ENCODE peak calls at places on chromosome 22, in five cellular contexts. Z is mammary epithelial cell, U is Karpas-422, V is GM23248, T is HCT116. L is an unnamed sample.

GRCh38 chr22:27370987-27371386 is 430.6 kb downstream of the MN1 start:
- DNase-seq in U (no peak), Z (no peak), T (no peak), V (no peak), L (no peak)

GRCh38 chr22:29231971-29232959 is 26.6 kb downstream of the EMID1 start:
- DNase-seq in V (no peak), T (no peak), Z (no peak), U (no peak), L (no peak)

GRCh38 chr22:50173221-50173982 is 2.9 kb downstream of the PANX2 start:
- DNase-seq in Z (no peak), T (no peak), V (no peak), U (peak; percentile 76), L (no peak)

GRCh38 chr22:37212174-37212906 is at the start of gene SSTR3:
- DNase-seq in V (peak; percentile 52), Z (no peak), T (no peak), U (no peak), L (peak; percentile 25)

GRCh38 chr22:20859615-20860014 is 808 bp downstream of the SNAP29 start:
- DNase-seq in T (no peak), V (peak; percentile 7), U (no peak), Z (no peak), L (no peak)

GRCh38 chr22:21074092-21074715 is 28.5 kb downstream of the LRRC74B start:
- DNase-seq in V (peak; percentile 96), U (no peak), T (peak; percentile 4), Z (peak; percentile 77), L (peak; percentile 50)

GRCh38 chr22:27111796-27112195 is 454.4 kb downstream of the MIAT start:
- DNase-seq in Z (no peak), T (no peak), U (no peak), V (no peak), L (peak; percentile 69)

GRCh38 chr22:48240165-48240934 is 1477.9 kb downstream of the TBC1D22A start:
- DNase-seq in T (no peak), Z (no peak), V (no peak), U (no peak), L (no peak)

GRCh38 chr22:21876486-21877176 is 9.2 kb upstream of the MAPK1 start:
- DNase-seq in U (peak; percentile 50), Z (peak; percentile 70), V (peak; percentile 85), T (no peak), L (peak; percentile 89)

GRCh38 chr22:49133541-49133940 is 694.1 kb downstream of the BRD1 start:
- DNase-seq in U (no peak), V (no peak), T (no peak), Z (no peak), L (no peak)

DNA sequence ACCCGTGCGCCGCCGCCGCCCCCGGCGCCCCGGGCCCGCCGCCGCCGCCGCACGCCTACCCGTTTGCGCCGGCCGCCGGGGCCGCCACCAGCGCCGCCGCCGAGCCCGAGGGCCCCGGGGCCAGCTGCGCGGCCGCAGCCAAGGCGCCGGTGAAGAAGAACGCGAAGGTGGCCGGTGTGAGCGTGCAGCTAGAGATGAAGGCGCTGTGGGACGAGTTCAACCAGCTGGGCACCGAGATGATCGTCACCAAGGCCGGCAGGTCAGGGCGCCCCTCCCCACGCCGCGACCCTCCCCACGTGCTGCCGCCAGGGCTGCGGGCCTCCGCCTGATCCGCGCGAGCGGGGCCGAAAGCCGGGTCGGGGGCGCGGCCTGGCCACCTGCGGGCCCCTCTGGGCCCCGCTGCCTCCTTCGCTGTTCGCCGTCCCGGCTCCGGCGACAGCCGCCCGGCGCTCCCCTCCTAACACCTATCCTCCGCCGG is 483 bp downstream of the TBX1 start:
- DNase-seq in V (peak; percentile 50), U (no peak), T (no peak), Z (no peak), L (no peak)
- H2AFZ ChIP-seq in V (no peak overlapping the region), U (no peak overlapping the region), T (no peak overlapping the region), Z (no peak overlapping the region), L (no peak overlapping the region)

GRCh38 chr22:42646569-42647525 is 2.3 kb downstream of the CYB5R3 start:
- DNase-seq in U (no peak), Z (no peak), V (peak; percentile 67), T (no peak), L (no peak)

GRCh38 chr22:42645938-42646568 is 3.1 kb downstream of the CYB5R3 start:
- DNase-seq in V (peak; percentile 31), Z (no peak), U (no peak), T (no peak), L (no peak)

GRCh38 chr22:42649261-42650056 is at the start of gene CYB5R3:
- DNase-seq in T (peak; percentile 42), Z (peak; percentile 82), V (peak; percentile 95), U (peak; percentile 93), L (peak; percentile 80)

GRCh38 chr22:42648368-42649260 is 578 bp downstream of the CYB5R3 start:
- DNase-seq in V (peak; percentile 80), Z (peak; percentile 51), T (no peak), U (peak; percentile 69), L (peak; percentile 65)

DNA sequence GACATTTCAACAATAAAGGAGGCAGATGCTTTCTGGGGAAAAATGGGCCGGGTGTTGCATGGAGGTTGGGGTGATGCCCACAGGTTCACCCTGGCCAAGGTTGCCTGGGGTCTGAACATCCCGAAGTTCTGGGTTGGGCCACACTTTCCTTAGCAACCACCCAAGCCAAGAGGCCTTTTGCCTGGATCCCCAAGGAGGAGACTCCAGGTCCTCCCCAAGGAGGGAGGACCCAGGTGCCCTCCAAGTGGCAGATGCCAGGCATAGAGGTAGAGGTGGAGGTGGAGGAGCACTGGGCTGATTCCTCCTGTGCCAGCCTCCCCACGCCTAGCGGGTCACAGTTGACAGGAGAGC is 1.2 kb downstream of the CYB5R3 start:
- DNase-seq in U (no peak), V (no peak), Z (no peak), T (no peak), L (no peak)
- H3K27ac ChIP-seq in U (no peak overlapping the region), V (peak overlapping the region; percentile 94), Z (peak overlapping the region; percentile 81), T (no peak overlapping the region), L (peak overlapping the region; percentile 94)

GRCh38 chr22:24686280-24686679 is 83.3 kb downstream of the GGT1 start:
- DNase-seq in Z (no peak), V (no peak), U (no peak), T (no peak), L (no peak)

GRCh38 chr22:24693359-24693758 is 81.2 kb downstream of the PIWIL3 start:
- DNase-seq in T (no peak), Z (no peak), U (no peak), V (no peak), L (peak; percentile 28)

GRCh38 chr22:24683671-24684070 is 80.7 kb downstream of the GGT1 start:
- DNase-seq in U (no peak), V (peak; percentile 63), Z (no peak), T (no peak), L (peak; percentile 91)

GRCh38 chr22:24685804-24686203 is 82.8 kb downstream of the GGT1 start:
- DNase-seq in Z (no peak), U (no peak), T (no peak), V (peak; percentile 4), L (peak; percentile 4)

DNA sequence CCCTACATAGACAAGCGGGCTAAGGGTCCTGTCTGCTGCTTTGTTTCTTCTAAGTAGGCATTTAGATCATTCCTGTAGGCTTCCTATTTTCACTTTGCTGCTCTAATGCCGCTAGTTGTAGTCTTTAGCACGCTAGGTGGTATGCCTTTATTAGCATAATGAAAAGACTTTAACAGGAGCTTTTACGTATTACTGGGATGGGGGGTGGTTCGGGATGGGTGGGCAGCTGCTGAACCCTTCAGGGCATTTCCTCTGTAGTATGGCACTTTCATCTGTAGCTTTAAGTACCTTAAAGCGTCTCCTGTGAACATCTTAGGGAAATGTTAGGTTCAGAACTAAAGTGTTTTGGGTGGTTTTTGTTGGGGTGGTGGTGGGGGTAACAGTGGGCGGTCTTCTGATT is 85.3 kb downstream of the GGT1 start:
- DNase-seq in T (no peak), U (no peak), V (no peak), Z (no peak), L (no peak)
- H2AFZ ChIP-seq in T (no peak overlapping the region), U (no peak overlapping the region), V (no peak overlapping the region), Z (no peak overlapping the region), L (no peak overlapping the region)

DNA sequence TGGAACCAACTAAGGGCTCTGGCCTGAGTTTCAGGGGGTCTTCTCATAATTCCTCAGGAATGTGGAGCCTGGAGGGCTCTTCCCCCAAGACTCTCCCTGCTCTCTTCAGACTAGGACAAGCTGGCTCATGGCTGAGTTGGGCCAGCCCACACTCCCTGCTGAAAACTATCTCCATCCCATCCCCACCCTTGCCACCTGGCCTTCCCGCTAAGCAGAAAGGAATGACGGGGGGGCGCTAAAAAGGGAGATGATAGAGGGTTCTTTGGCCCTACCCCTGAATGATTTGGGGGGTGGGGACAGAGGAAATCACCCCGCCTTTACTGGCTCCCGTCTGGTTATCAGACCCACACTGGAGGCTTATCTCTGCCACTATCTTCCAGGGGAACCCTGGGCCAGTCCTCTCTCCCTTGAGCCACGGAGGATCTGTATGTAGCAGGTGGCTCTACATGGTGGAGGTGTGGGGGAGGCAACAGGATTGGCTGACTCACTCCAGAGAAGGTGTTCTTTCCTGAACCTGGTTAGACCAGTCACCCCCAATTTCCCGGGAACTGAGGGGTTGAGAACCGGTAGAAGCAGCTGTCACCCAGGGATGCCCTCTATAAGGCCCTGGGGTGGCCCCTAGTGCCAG is 5.7 kb downstream of the SMTN start:
- DNase-seq in T (no peak), U (no peak), Z (peak; percentile 73), V (no peak), L (no peak)
- H3K27ac ChIP-seq in T (peak overlapping the region; percentile 15), U (no peak overlapping the region), Z (peak overlapping the region; percentile 56), V (no peak overlapping the region), L (no peak overlapping the region)

GRCh38 chr22:25542231-25542630 is 22.2 kb upstream of the GRK3 start:
- DNase-seq in U (no peak), T (no peak), Z (no peak), V (no peak), L (no peak)
- H2AFZ ChIP-seq in U (no peak overlapping the region), T (no peak overlapping the region), Z (no peak overlapping the region), V (no peak overlapping the region), L (no peak overlapping the region)

DNA sequence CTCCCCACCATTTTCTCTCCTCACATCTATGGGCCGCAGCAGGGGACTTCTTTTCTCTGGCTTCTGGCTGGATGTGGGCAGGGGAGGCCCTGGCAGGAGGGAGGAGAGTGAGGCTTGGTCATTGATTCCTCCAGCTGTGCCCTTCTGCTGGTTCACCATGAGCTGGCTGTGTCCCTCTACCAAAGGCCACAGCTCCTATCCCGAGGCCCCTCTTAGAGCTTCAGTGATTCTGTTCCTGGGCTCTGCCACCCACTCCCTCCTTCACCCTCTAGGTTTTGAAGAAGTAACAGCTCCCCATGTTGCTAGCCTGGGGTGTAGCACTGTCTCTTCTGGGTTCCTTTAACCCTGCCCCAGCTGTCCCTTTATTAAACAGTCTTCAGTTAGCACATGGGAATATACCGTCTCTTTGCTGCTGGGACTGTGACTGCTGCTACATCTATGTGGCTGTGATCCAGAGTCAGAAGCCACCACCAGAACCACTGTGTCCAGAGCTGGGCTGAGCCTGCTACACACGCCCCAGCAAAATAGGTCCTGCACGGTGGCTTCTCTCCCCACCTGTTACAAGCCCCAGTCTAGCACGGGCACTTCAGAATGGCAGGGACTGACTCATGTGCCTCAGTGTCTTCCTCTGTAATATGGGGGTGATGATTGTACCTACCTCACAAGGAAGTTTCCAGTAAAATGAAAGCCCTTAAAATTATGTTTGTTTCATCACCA is 578 bp upstream of the PARVG start:
- DNase-seq in V (no peak), U (no peak), Z (no peak), T (no peak), L (no peak)
- H3K27ac ChIP-seq in V (no peak overlapping the region), U (no peak overlapping the region), Z (no peak overlapping the region), T (no peak overlapping the region), L (no peak overlapping the region)